ENCODE peak calls at places on chromosomes 13 and 19, in ten cellular contexts. T is Kasumi-1, R is psoas muscle, X is RCC 7860, N is IMR-90, F is foreskin fibroblast, W is cardiac muscle cell, B is brain pericyte, M is omental fat pad, L is body of pancreas. C is an unnamed sample.

GRCh38 chr19:57103573-57104277 is 16.1 kb upstream of the USP29 start:
- DNase-seq in L (peak), N (peak), T (peak), W (peak), R (peak), X (peak), F (peak), B (no peak), M (peak), C (peak)

GRCh38 chr19:4059493-4059880 is 7.2 kb downstream of the ZBTB7A start:
- DNase-seq in F (no peak), T (no peak), W (no peak), M (no peak), B (no peak), N (no peak), R (no peak), L (peak), X (no peak), C (no peak)

GRCh38 chr19:41888926-41889325 is 5.9 kb downstream of the ARHGEF1 start:
- DNase-seq in L (no peak), M (no peak), T (no peak), W (no peak), F (no peak), B (no peak), X (no peak), N (no peak), R (no peak), C (no peak)

GRCh38 chr13:112905990-112906641 is 62.9 kb upstream of the MCF2L start:
- DNase-seq in B (no peak), N (no peak), T (no peak), M (peak), R (no peak), W (no peak), L (no peak), X (no peak), F (no peak), C (no peak)

GRCh38 chr13:66102864-66103263 is 1127.3 kb downstream of the PCDH9 start:
- DNase-seq in F (peak), M (no peak), T (no peak), R (no peak), W (peak), L (no peak), B (no peak), N (peak), X (no peak), C (no peak)

GRCh38 chr19:10915511-10916091 is 12.8 kb downstream of the YIPF2 start:
- DNase-seq in M (no peak), L (no peak), T (no peak), F (peak), X (peak), N (peak), R (peak), B (no peak), W (peak), C (peak)

GRCh38 chr13:78024996-78025395 is 106.4 kb upstream of the EDNRB start:
- DNase-seq in W (no peak), F (no peak), R (no peak), X (no peak), L (no peak), M (no peak), N (no peak), B (no peak), T (no peak), C (no peak)

GRCh38 chr13:64234255-64234654 is 2818.6 kb upstream of the PCDH20 start:
- DNase-seq in X (no peak), T (no peak), W (peak), N (peak), L (no peak), R (no peak), B (no peak), F (peak), M (no peak), C (no peak)

GRCh38 chr19:38993271-38993670 is 17.7 kb upstream of the FBXO17 start:
- DNase-seq in X (peak), N (peak), F (peak), B (no peak), T (no peak), M (no peak), W (peak), R (no peak), L (no peak), C (peak)

GRCh38 chr13:42814868-42815267 is 33.5 kb downstream of the FAM216B start:
- DNase-seq in N (peak), F (peak), R (no peak), X (no peak), B (peak), M (no peak), T (no peak), L (no peak), W (peak), C (peak)

GRCh38 chr19:46369817-46370216 is 22.9 kb downstream of the PPP5C start:
- DNase-seq in X (no peak), L (no peak), W (no peak), B (no peak), F (no peak), M (no peak), R (no peak), T (no peak), N (peak), C (no peak)

GRCh38 chr19:4697304-4697703 is 26.3 kb downstream of the DPP9 start:
- DNase-seq in L (no peak), B (no peak), M (no peak), X (no peak), F (no peak), N (no peak), T (no peak), R (no peak), W (no peak), C (no peak)

GRCh38 chr19:13906525-13906904 is 514 bp downstream of the CC2D1A start:
- DNase-seq in F (peak), N (no peak), R (no peak), B (no peak), X (no peak), L (peak), W (no peak), M (no peak), T (no peak), C (no peak)

GRCh38 chr19:8595651-8596050 is 14.9 kb downstream of the ADAMTS10 start:
- DNase-seq in N (no peak), F (no peak), T (no peak), X (no peak), L (no peak), M (no peak), B (no peak), W (no peak), R (no peak), C (no peak)

GRCh38 chr19:11736696-11737095 is 2.0 kb downstream of the ZNF823 start:
- DNase-seq in R (peak), N (peak), W (peak), T (peak), X (peak), M (no peak), F (peak), L (no peak), B (no peak), C (peak)

GRCh38 chr19:37594982-37595382 is 306 bp downstream of the ZNF540 start:
- DNase-seq in T (no peak), W (peak), F (peak), N (peak), R (peak), X (no peak), M (peak), L (peak), B (no peak), C (peak)

GRCh38 chr13:26977541-26977940 is 194.1 kb downstream of the USP12 start:
- DNase-seq in M (no peak), X (peak), L (no peak), T (no peak), N (peak), R (no peak), F (peak), B (no peak), W (peak), C (no peak)

GRCh38 chr13:48595330-48596127 is 58.2 kb upstream of the CYSLTR2 start:
- DNase-seq in L (peak), R (peak), M (no peak), B (no peak), W (peak), F (peak), T (peak), N (peak), X (peak), C (peak)

GRCh38 chr19:31340059-31341025 is 8.9 kb downstream of the TSHZ3 start:
- DNase-seq in T (peak), F (peak), M (no peak), R (no peak), X (no peak), N (peak), B (no peak), L (no peak), W (peak), C (peak)

GRCh38 chr19:48308695-48309586 is 16.4 kb upstream of the EMP3 start:
- DNase-seq in F (peak), B (peak), T (peak), X (no peak), R (no peak), M (no peak), L (no peak), N (no peak), W (peak), C (no peak)

GRCh38 chr19:54162241-54162805 is 2.8 kb upstream of the LENG1 start:
- DNase-seq in N (peak), B (no peak), T (peak), X (no peak), M (peak), L (peak), R (peak), F (peak), W (peak), C (peak)